ENCODE peak calls at places on chromosomes 7 and 10, in four cellular contexts. One of them, this sample, is unnamed.

GRCh38 chr7:135335628-135336139 is 102.0 kb downstream of the STRA8 start:
- DNase-seq in brain microvascular endothelial cell: peak
- DNase-seq in fibroblast of mammary gland: peak
- DNase-seq in mammary epithelial cell: peak
- DNase-seq in this sample: peak

GRCh38 chr7:148264933-148265557 is 325.5 kb upstream of the C7orf33 start:
- DNase-seq in brain microvascular endothelial cell: peak
- DNase-seq in fibroblast of mammary gland: peak
- DNase-seq in mammary epithelial cell: peak
- DNase-seq in this sample: peak

GRCh38 chr7:33130184-33130583 is 820 bp downstream of the BBS9 start:
- DNase-seq in brain microvascular endothelial cell: peak
- DNase-seq in fibroblast of mammary gland: peak
- DNase-seq in mammary epithelial cell: peak
- DNase-seq in this sample: no peak

GRCh38 chr10:32985781-32986350 is 27.8 kb upstream of the ITGB1 start:
- DNase-seq in brain microvascular endothelial cell: peak
- DNase-seq in fibroblast of mammary gland: peak
- DNase-seq in mammary epithelial cell: peak
- DNase-seq in this sample: no peak

GRCh38 chr10:60524541-60524940 is 134.9 kb upstream of the ANK3 start:
- DNase-seq in brain microvascular endothelial cell: peak
- DNase-seq in fibroblast of mammary gland: peak
- DNase-seq in mammary epithelial cell: peak
- DNase-seq in this sample: peak

GRCh38 chr7:140564643-140565042 is 76.0 kb downstream of the DENND2A start:
- DNase-seq in brain microvascular endothelial cell: no peak
- DNase-seq in fibroblast of mammary gland: peak
- DNase-seq in mammary epithelial cell: peak
- DNase-seq in this sample: peak

GRCh38 chr10:97683556-97684357 is 3.3 kb downstream of the AVPI1 start:
- DNase-seq in brain microvascular endothelial cell: no peak
- DNase-seq in fibroblast of mammary gland: peak
- DNase-seq in mammary epithelial cell: peak
- DNase-seq in this sample: peak

GRCh38 chr10:103545771-103546281 is 52.3 kb downstream of the NEURL1 start:
- DNase-seq in brain microvascular endothelial cell: no peak
- DNase-seq in fibroblast of mammary gland: no peak
- DNase-seq in mammary epithelial cell: no peak
- DNase-seq in this sample: no peak

GRCh38 chr10:82308641-82309040 is 433.6 kb downstream of the NRG3 start:
- DNase-seq in brain microvascular endothelial cell: no peak
- DNase-seq in fibroblast of mammary gland: no peak
- DNase-seq in mammary epithelial cell: no peak
- DNase-seq in this sample: no peak

GRCh38 chr10:95214369-95214768 is 20.3 kb downstream of the ACSM6 start:
- DNase-seq in brain microvascular endothelial cell: no peak
- DNase-seq in fibroblast of mammary gland: no peak
- DNase-seq in mammary epithelial cell: peak
- DNase-seq in this sample: no peak

GRCh38 chr7:151687523-151688235 is 168.0 kb upstream of the RHEB start:
- DNase-seq in brain microvascular endothelial cell: peak
- DNase-seq in fibroblast of mammary gland: peak
- DNase-seq in mammary epithelial cell: peak
- DNase-seq in this sample: peak

GRCh38 chr10:12708921-12709320 is 292.6 kb downstream of the CCDC3 start:
- DNase-seq in brain microvascular endothelial cell: peak
- DNase-seq in fibroblast of mammary gland: peak
- DNase-seq in mammary epithelial cell: no peak
- DNase-seq in this sample: peak

GRCh38 chr10:71952745-71953144 is 11.4 kb upstream of the CHST3 start:
- DNase-seq in brain microvascular endothelial cell: no peak
- DNase-seq in fibroblast of mammary gland: no peak
- DNase-seq in mammary epithelial cell: no peak
- DNase-seq in this sample: peak

GRCh38 chr10:44824607-44825006 is 86.5 kb upstream of the TMEM72 start:
- DNase-seq in brain microvascular endothelial cell: no peak
- DNase-seq in fibroblast of mammary gland: no peak
- DNase-seq in mammary epithelial cell: no peak
- DNase-seq in this sample: peak

DNA sequence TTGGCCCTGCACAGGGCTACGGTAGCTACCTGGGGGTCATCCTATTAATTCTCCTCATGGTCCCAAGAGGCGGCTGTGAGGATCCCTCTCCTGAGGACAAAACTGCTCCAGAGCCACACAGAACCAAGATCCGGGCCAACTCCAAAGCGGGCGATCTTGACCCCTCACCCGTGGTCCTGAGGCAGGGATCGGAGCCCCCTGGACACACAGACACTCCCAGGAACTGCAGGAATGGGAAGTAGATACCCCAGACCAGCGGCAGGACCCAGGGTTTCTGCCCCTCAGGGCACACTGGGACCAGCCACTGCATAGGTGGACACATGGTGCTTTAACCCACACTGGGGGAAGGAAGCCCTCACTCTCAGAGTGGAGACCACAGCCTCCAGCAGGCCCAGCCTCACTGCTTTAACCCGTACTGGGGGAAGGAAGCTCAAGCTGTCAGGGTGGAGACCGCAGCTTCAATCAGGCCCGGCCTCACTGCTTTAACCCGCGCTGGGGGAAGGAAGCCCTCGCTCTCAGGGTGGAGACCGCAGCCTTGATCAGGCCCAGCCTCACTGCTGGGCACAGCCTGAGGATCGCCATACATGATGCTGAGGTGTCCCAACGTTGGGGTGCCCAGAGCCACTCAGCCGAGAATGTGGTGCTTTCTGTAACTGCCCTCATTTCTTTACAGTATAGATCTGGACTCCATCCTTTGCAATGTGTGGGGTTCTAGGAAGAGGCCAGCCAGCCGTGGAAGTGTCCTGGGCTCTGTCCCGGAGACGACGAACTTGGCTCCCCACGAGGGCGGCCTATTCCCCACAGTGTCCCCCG is 60.1 kb downstream of the DIP2C start:
- DNase-seq in brain microvascular endothelial cell: no peak
- DNase-seq in fibroblast of mammary gland: no peak
- DNase-seq in mammary epithelial cell: no peak
- DNase-seq in this sample: no peak
- H3K4me3 ChIP-seq in brain microvascular endothelial cell: no peak
- H3K4me3 ChIP-seq in fibroblast of mammary gland: no peak
- H3K4me3 ChIP-seq in mammary epithelial cell: no peak
- H3K4me3 ChIP-seq in this sample: no peak

GRCh38 chr10:74022941-74023629 is 25.2 kb downstream of the VCL start:
- DNase-seq in brain microvascular endothelial cell: no peak
- DNase-seq in fibroblast of mammary gland: no peak
- DNase-seq in mammary epithelial cell: no peak
- DNase-seq in this sample: no peak

GRCh38 chr10:74024600-74024999 is 26.7 kb downstream of the VCL start:
- DNase-seq in brain microvascular endothelial cell: no peak
- DNase-seq in fibroblast of mammary gland: no peak
- DNase-seq in mammary epithelial cell: no peak
- DNase-seq in this sample: no peak

GRCh38 chr10:74027702-74028101 is 29.8 kb downstream of the VCL start:
- DNase-seq in brain microvascular endothelial cell: no peak
- DNase-seq in fibroblast of mammary gland: peak
- DNase-seq in mammary epithelial cell: no peak
- DNase-seq in this sample: no peak

GRCh38 chr10:74025380-74025978 is 27.6 kb downstream of the VCL start:
- DNase-seq in brain microvascular endothelial cell: no peak
- DNase-seq in fibroblast of mammary gland: no peak
- DNase-seq in mammary epithelial cell: no peak
- DNase-seq in this sample: no peak

DNA sequence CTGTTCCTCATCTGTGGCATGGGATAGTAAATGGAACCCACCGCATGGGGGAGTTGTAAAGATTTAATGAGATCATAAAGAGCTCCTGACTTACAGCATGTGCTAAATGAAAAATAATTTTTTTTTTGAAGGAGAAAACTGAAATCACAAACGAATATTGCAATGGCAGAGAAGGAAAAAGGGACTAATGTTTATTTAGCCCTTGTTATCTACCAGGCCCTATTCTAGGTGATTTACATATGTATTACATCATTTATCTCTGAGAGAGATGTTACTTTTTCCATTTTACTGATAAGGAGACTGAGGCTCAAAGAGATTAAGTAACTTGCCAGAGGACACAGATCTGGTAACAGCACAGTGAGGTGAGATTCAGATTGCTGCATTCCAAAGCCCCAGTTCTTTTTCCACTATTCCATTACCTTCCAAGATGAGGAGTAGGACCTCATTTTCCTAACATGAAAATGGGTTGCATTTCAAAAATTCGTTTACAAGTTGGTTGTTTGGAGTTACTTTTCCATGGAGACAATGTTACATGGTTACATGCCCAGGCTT is 28.6 kb downstream of the VCL start:
- DNase-seq in brain microvascular endothelial cell: no peak
- DNase-seq in fibroblast of mammary gland: no peak
- DNase-seq in mammary epithelial cell: no peak
- DNase-seq in this sample: no peak
- TF ChIP-seq CTCF in brain microvascular endothelial cell: no peak
- TF ChIP-seq CTCF in fibroblast of mammary gland: no peak
- TF ChIP-seq CTCF in mammary epithelial cell: no peak
- TF ChIP-seq CTCF in this sample: no peak

DNA sequence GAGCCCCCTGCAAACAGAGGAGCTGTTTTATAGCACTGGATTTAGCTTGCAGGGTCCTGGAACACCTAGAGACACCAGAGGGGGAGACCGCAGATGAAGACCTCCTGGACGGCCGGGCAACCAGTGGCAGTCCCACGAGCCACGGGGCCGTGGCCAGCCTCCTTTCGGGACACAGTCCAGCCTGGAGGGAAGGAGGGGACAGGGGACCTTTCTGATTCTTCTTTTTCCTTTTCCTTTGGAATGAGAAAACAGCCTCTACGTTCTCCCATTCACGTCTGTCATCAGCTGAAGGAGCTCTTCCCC is 35.4 kb upstream of the FAM20C start:
- DNase-seq in brain microvascular endothelial cell: no peak
- DNase-seq in fibroblast of mammary gland: no peak
- DNase-seq in mammary epithelial cell: no peak
- DNase-seq in this sample: no peak
- H3K4me3 ChIP-seq in brain microvascular endothelial cell: no peak
- H3K4me3 ChIP-seq in fibroblast of mammary gland: no peak
- H3K4me3 ChIP-seq in mammary epithelial cell: no peak
- H3K4me3 ChIP-seq in this sample: no peak

DNA sequence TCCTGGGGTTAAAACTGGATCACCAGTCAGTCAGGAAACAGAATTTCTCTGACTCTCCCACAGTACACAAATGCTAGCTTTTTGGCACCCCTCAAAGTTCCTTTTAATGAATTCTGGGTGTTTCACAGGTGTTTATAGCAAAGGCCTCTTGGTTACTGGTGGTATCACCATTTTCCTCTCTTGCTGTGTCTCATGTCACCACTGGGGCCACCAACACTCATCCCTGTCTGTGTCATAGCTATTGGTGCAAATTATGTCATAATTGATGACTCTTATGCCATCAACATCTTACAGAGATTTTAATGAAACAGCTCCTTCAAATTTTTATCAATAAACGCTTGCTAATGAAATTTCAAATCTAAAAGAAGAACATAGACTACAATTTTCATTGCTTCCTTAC is 27.7 kb upstream of the OSBPL3 start:
- DNase-seq in brain microvascular endothelial cell: no peak
- DNase-seq in fibroblast of mammary gland: no peak
- DNase-seq in mammary epithelial cell: no peak
- DNase-seq in this sample: no peak
- TF ChIP-seq CTCF in brain microvascular endothelial cell: no peak
- TF ChIP-seq CTCF in fibroblast of mammary gland: no peak
- TF ChIP-seq CTCF in mammary epithelial cell: no peak
- TF ChIP-seq CTCF in this sample: no peak

GRCh38 chr10:4763513-4763912 is 62.5 kb upstream of the AKR1E2 start:
- DNase-seq in brain microvascular endothelial cell: no peak
- DNase-seq in fibroblast of mammary gland: no peak
- DNase-seq in mammary epithelial cell: no peak
- DNase-seq in this sample: no peak
- H3K4me3 ChIP-seq in brain microvascular endothelial cell: no peak
- H3K4me3 ChIP-seq in fibroblast of mammary gland: peak
- H3K4me3 ChIP-seq in mammary epithelial cell: peak
- H3K4me3 ChIP-seq in this sample: no peak

GRCh38 chr7:93601363-93601762 is 26.8 kb upstream of the CALCR start:
- DNase-seq in brain microvascular endothelial cell: no peak
- DNase-seq in fibroblast of mammary gland: peak
- DNase-seq in mammary epithelial cell: peak
- DNase-seq in this sample: peak
- TF ChIP-seq CTCF in brain microvascular endothelial cell: no peak
- TF ChIP-seq CTCF in fibroblast of mammary gland: no peak
- TF ChIP-seq CTCF in mammary epithelial cell: no peak
- TF ChIP-seq CTCF in this sample: peak

DNA sequence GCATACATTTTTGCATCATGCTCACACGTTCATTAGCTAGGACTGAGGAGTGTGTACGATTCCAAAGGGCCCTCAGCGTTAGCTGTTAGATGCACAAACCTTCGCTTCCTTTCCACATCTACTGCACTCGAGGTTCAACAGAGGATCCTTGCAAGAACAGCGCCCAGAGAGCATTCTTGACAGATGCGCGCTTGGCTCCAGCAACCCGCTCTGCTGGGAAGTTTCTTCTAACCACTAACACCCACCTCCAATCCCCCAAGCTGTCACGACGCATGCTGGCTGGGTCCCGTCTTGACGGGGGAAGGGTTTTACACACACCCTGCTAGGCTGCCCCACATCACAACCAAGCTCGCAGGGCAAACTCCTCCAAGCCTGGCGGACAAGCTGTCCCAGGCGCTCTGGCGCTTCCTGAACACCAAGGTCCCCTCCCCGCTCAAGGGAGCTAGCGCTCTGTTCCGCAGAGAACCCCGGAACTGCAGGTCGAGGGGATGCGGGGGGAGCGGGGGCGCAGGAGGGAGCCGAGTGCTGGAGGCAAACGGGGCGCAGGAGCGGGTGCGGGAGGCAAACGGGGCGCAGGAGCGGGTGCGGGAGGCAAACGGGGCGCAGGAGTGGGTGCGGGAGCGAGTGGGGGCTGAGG is 653 bp upstream of the ADRB1 start:
- DNase-seq in brain microvascular endothelial cell: peak
- DNase-seq in fibroblast of mammary gland: no peak
- DNase-seq in mammary epithelial cell: peak
- DNase-seq in this sample: peak
- H3K4me3 ChIP-seq in brain microvascular endothelial cell: peak
- H3K4me3 ChIP-seq in fibroblast of mammary gland: no peak
- H3K4me3 ChIP-seq in mammary epithelial cell: peak
- H3K4me3 ChIP-seq in this sample: peak